ENCODE peak calls at places on chromosomes 16 and 17, in six cellular contexts. V, W, E, R, L and M are unnamed samples.
A peak's percentile ranks its signal among the peaks of the same experiment; 100 is the strongest.

GRCh38 chr17:65556014-65556909 is 5.2 kb downstream of the AXIN2 start:
- DNase-seq in V (peak; percentile 73), W (peak; percentile 44), E (no peak), R (peak; percentile 98), L (peak; percentile 59), M (peak; percentile 90)

GRCh38 chr16:88500255-88500661 is 47.2 kb downstream of the ZFPM1 start:
- DNase-seq in V (no peak), W (no peak), E (no peak), R (no peak), L (no peak), M (no peak)

GRCh38 chr17:81309140-81309858 is 14.2 kb upstream of the SLC38A10 start:
- DNase-seq in V (peak; percentile 45), W (no peak), E (no peak), R (no peak), L (peak; percentile 76), M (no peak)

GRCh38 chr17:61770752-61771533 is 92.4 kb downstream of the BRIP1 start:
- DNase-seq in V (no peak), W (no peak), E (no peak), R (no peak), L (no peak), M (no peak)

GRCh38 chr17:55577011-55577586 is 65.8 kb upstream of the SMIM36 start:
- DNase-seq in V (peak; percentile 11), W (no peak), E (no peak), R (peak; percentile 4), L (no peak), M (peak; percentile 13)

GRCh38 chr16:22678311-22678710 is 135.7 kb upstream of the HS3ST2 start:
- DNase-seq in V (no peak), W (no peak), E (no peak), R (no peak), L (no peak), M (no peak)

GRCh38 chr17:38704645-38705522 is at the start of gene MLLT6:
- DNase-seq in V (peak; percentile 80), W (peak; percentile 85), E (peak; percentile 36), R (peak; percentile 69), L (peak; percentile 90), M (peak; percentile 74)

GRCh38 chr16:89337965-89338364 is 120.5 kb downstream of the ZNF778 start:
- DNase-seq in V (no peak), W (no peak), E (no peak), R (no peak), L (no peak), M (peak; percentile 33)

GRCh38 chr16:4882261-4882632 is 35.0 kb downstream of the UBN1 start:
- DNase-seq in V (no peak), W (no peak), E (no peak), R (no peak), L (no peak), M (no peak)

GRCh38 chr16:57163842-57164241 is 22.0 kb downstream of the PSME3IP1 start:
- DNase-seq in V (no peak), W (no peak), E (no peak), R (no peak), L (no peak), M (no peak)

GRCh38 chr17:33696102-33696501 is 403.0 kb upstream of the ASIC2 start:
- DNase-seq in V (no peak), W (no peak), E (no peak), R (no peak), L (no peak), M (no peak)

GRCh38 chr17:39563476-39563875 is 44.2 kb downstream of the NEUROD2 start:
- DNase-seq in V (no peak), W (no peak), E (no peak), R (no peak), L (no peak), M (no peak)

GRCh38 chr17:48596735-48597491 is 3.3 kb upstream of the HOXB5 start:
- DNase-seq in V (no peak), W (no peak), E (no peak), R (no peak), L (no peak), M (no peak)

GRCh38 chr16:82735696-82736095 is 108.9 kb downstream of the CDH13 start:
- DNase-seq in V (no peak), W (no peak), E (no peak), R (no peak), L (no peak), M (no peak)

GRCh38 chr17:79842656-79843474 is 3.6 kb upstream of the CBX4 start:
- DNase-seq in V (no peak), W (no peak), E (no peak), R (no peak), L (no peak), M (no peak)

GRCh38 chr17:64498308-64499203 is 1.7 kb upstream of the POLG2 start:
- DNase-seq in V (no peak), W (no peak), E (no peak), R (no peak), L (no peak), M (peak; percentile 20)

GRCh38 chr16:59886021-59886420 is 1151.9 kb upstream of the GOT2 start:
- DNase-seq in V (no peak), W (no peak), E (no peak), R (no peak), L (no peak), M (no peak)

GRCh38 chr16:27784351-27785306 is 234.7 kb downstream of the KATNIP start:
- DNase-seq in V (no peak), W (no peak), E (no peak), R (no peak), L (no peak), M (no peak)

GRCh38 chr16:58338205-58338604 is 43.4 kb upstream of the PRSS54 start:
- DNase-seq in V (no peak), W (no peak), E (no peak), R (no peak), L (no peak), M (no peak)